ENCODE peak calls at places on chromosomes 16 and 17, in six cellular contexts. O is left lung; X is hepatic stellate cell; S is NCI-H510A; D is stimulated activated CD4-positive, alpha-beta T cell treated with anti-CD3 and anti-CD28 coated beads, TNF-alpha, amount 100 ng/mL, for 1 hour; N is A549. H is an unnamed sample.

GRCh38 chr16:54934536-54935410 is 4.1 kb downstream of the IRX5 start:
- DNase-seq in O (peak; percentile 47), X (no peak), S (no peak), D (no peak), N (no peak), H (no peak)

GRCh38 chr17:74759941-74760340 is 11.5 kb downstream of the NHERF1 start:
- DNase-seq in O (no peak), X (no peak), S (peak; percentile 61), D (no peak), N (no peak), H (no peak)

GRCh38 chr16:28623172-28623711 is 13.4 kb upstream of the SULT1A1 start:
- DNase-seq in O (peak; percentile 66), X (no peak), S (peak; percentile 96), D (peak; percentile 4), N (no peak), H (no peak)

GRCh38 chr16:55663770-55664677 is 8.2 kb downstream of the SLC6A2 start:
- DNase-seq in O (no peak), X (no peak), S (no peak), D (no peak), N (no peak), H (no peak)

GRCh38 chr17:80225230-80225629 is 5.0 kb downstream of the SLC26A11 start:
- DNase-seq in O (no peak), X (no peak), S (no peak), D (no peak), N (no peak), H (no peak)

GRCh38 chr16:9969580-9969979 is 212.6 kb downstream of the GRIN2A start:
- DNase-seq in O (no peak), X (no peak), S (no peak), D (no peak), N (no peak), H (no peak)

GRCh38 chr16:64174327-64174726 is 947.5 kb downstream of the CDH11 start:
- DNase-seq in O (no peak), X (no peak), S (no peak), D (no peak), N (no peak), H (no peak)

GRCh38 chr16:87390641-87391323 is 1.4 kb upstream of the MAP1LC3B start:
- DNase-seq in O (no peak), X (no peak), S (no peak), D (no peak), N (no peak), H (no peak)

GRCh38 chr17:73318861-73319260 is 7.1 kb upstream of the CDC42EP4 start:
- DNase-seq in O (no peak), X (no peak), S (no peak), D (no peak), N (no peak), H (no peak)

GRCh38 chr17:78669975-78670518 is 92.9 kb upstream of the DNAH17 start:
- DNase-seq in O (peak; percentile 27), X (no peak), S (no peak), D (no peak), N (no peak), H (no peak)

GRCh38 chr17:58005031-58005727 is 1.9 kb downstream of the SRSF1 start:
- DNase-seq in O (no peak), X (no peak), S (no peak), D (no peak), N (no peak), H (no peak)

GRCh38 chr17:45016237-45016636 is 35.2 kb downstream of the DCAKD start:
- DNase-seq in O (no peak), X (no peak), S (no peak), D (no peak), N (no peak), H (no peak)

GRCh38 chr16:87463722-87464690 is 28.8 kb downstream of the ZCCHC14 start:
- DNase-seq in O (peak; percentile 59), X (peak; percentile 69), S (no peak), D (peak; percentile 16), N (no peak), H (peak; percentile 86)

H was measured in fibroblast of pulmonary artery.